ENCODE peak calls at places on chromosomes 7 and 10, in seven cellular contexts. One of them, this sample, is unnamed.

GRCh38 chr7:131424219-131424822 is 96.6 kb downstream of the MKLN1 start:
- DNase-seq in tibial nerve: peak
- DNase-seq in heart right ventricle: no peak
- DNase-seq in BE2C: no peak
- DNase-seq in fibroblast of lung: peak
- DNase-seq in stomach: no peak
- DNase-seq in right lobe of liver: no peak
- DNase-seq in this sample: peak

GRCh38 chr7:55030314-55030713 is 11.5 kb downstream of the EGFR start:
- DNase-seq in tibial nerve: no peak
- DNase-seq in right lobe of liver: no peak
- DNase-seq in fibroblast of lung: peak
- DNase-seq in BE2C: no peak
- DNase-seq in heart right ventricle: no peak
- DNase-seq in stomach: no peak
- DNase-seq in this sample: peak

GRCh38 chr10:92757066-92757716 is 67.4 kb downstream of the HHEX start:
- DNase-seq in right lobe of liver: peak
- DNase-seq in tibial nerve: peak
- DNase-seq in BE2C: peak
- DNase-seq in heart right ventricle: peak
- DNase-seq in fibroblast of lung: peak
- DNase-seq in stomach: peak
- DNase-seq in this sample: peak

GRCh38 chr10:78533776-78534175 is 500.1 kb downstream of the RPS24 start:
- DNase-seq in BE2C: no peak
- DNase-seq in fibroblast of lung: no peak
- DNase-seq in tibial nerve: no peak
- DNase-seq in heart right ventricle: no peak
- DNase-seq in right lobe of liver: no peak
- DNase-seq in stomach: no peak
- DNase-seq in this sample: no peak

GRCh38 chr7:1844336-1844955 is 174.4 kb downstream of the ELFN1 start:
- DNase-seq in fibroblast of lung: no peak
- DNase-seq in heart right ventricle: no peak
- DNase-seq in tibial nerve: no peak
- DNase-seq in BE2C: peak
- DNase-seq in stomach: no peak
- DNase-seq in right lobe of liver: peak
- DNase-seq in this sample: no peak

GRCh38 chr10:7027913-7028808 is 382.7 kb downstream of the SFMBT2 start:
- DNase-seq in right lobe of liver: no peak
- DNase-seq in heart right ventricle: no peak
- DNase-seq in tibial nerve: no peak
- DNase-seq in BE2C: no peak
- DNase-seq in fibroblast of lung: peak
- DNase-seq in stomach: no peak
- DNase-seq in this sample: peak

GRCh38 chr7:134473861-134474291 is 15.0 kb upstream of the AKR1B1 start:
- DNase-seq in right lobe of liver: no peak
- DNase-seq in tibial nerve: no peak
- DNase-seq in heart right ventricle: no peak
- DNase-seq in fibroblast of lung: peak
- DNase-seq in stomach: no peak
- DNase-seq in BE2C: no peak
- DNase-seq in this sample: peak

GRCh38 chr10:55400075-55400474 is 599.0 kb upstream of the PCDH15 start:
- DNase-seq in stomach: no peak
- DNase-seq in heart right ventricle: no peak
- DNase-seq in fibroblast of lung: peak
- DNase-seq in BE2C: no peak
- DNase-seq in tibial nerve: no peak
- DNase-seq in right lobe of liver: no peak
- DNase-seq in this sample: no peak

GRCh38 chr7:49245062-49245461 is 320.7 kb downstream of the CDC14C start:
- DNase-seq in heart right ventricle: no peak
- DNase-seq in fibroblast of lung: no peak
- DNase-seq in right lobe of liver: no peak
- DNase-seq in BE2C: no peak
- DNase-seq in stomach: no peak
- DNase-seq in tibial nerve: no peak
- DNase-seq in this sample: no peak

GRCh38 chr10:45495438-45496152 is 121.6 kb downstream of the ALOX5 start:
- DNase-seq in fibroblast of lung: peak
- DNase-seq in stomach: no peak
- DNase-seq in BE2C: no peak
- DNase-seq in heart right ventricle: no peak
- DNase-seq in tibial nerve: no peak
- DNase-seq in right lobe of liver: no peak
- DNase-seq in this sample: no peak

GRCh38 chr7:44368885-44369284 is 43.5 kb upstream of the CAMK2B start:
- DNase-seq in fibroblast of lung: no peak
- DNase-seq in right lobe of liver: no peak
- DNase-seq in heart right ventricle: no peak
- DNase-seq in BE2C: no peak
- DNase-seq in stomach: no peak
- DNase-seq in tibial nerve: no peak
- DNase-seq in this sample: peak

GRCh38 chr7:128453836-128454804 is 1.6 kb upstream of the HILPDA start:
- DNase-seq in fibroblast of lung: peak
- DNase-seq in tibial nerve: peak
- DNase-seq in stomach: peak
- DNase-seq in BE2C: peak
- DNase-seq in heart right ventricle: peak
- DNase-seq in right lobe of liver: peak
- DNase-seq in this sample: peak

GRCh38 chr10:35552622-35553342 is 52.4 kb upstream of the GJD4 start:
- DNase-seq in fibroblast of lung: no peak
- DNase-seq in heart right ventricle: no peak
- DNase-seq in stomach: no peak
- DNase-seq in tibial nerve: no peak
- DNase-seq in right lobe of liver: no peak
- DNase-seq in BE2C: no peak
- DNase-seq in this sample: no peak

GRCh38 chr10:11192304-11193018 is 174.8 kb downstream of the CELF2 start:
- DNase-seq in fibroblast of lung: no peak
- DNase-seq in BE2C: no peak
- DNase-seq in stomach: no peak
- DNase-seq in heart right ventricle: peak
- DNase-seq in right lobe of liver: no peak
- DNase-seq in tibial nerve: peak
- DNase-seq in this sample: no peak

GRCh38 chr7:27442446-27442845 is 199.8 kb downstream of the EVX1 start:
- DNase-seq in stomach: no peak
- DNase-seq in fibroblast of lung: peak
- DNase-seq in heart right ventricle: no peak
- DNase-seq in BE2C: no peak
- DNase-seq in tibial nerve: no peak
- DNase-seq in right lobe of liver: no peak
- DNase-seq in this sample: peak

GRCh38 chr7:41774966-41775365 is 72.1 kb upstream of the INHBA start:
- DNase-seq in heart right ventricle: no peak
- DNase-seq in BE2C: no peak
- DNase-seq in fibroblast of lung: no peak
- DNase-seq in right lobe of liver: no peak
- DNase-seq in stomach: no peak
- DNase-seq in tibial nerve: no peak
- DNase-seq in this sample: no peak

GRCh38 chr10:88386204-88386877 is 196.8 kb downstream of the RNLS start:
- DNase-seq in tibial nerve: no peak
- DNase-seq in heart right ventricle: no peak
- DNase-seq in fibroblast of lung: peak
- DNase-seq in BE2C: peak
- DNase-seq in stomach: no peak
- DNase-seq in right lobe of liver: no peak
- DNase-seq in this sample: peak

GRCh38 chr7:108452707-108453106 is 3.5 kb downstream of the NRCAM start:
- DNase-seq in heart right ventricle: no peak
- DNase-seq in right lobe of liver: no peak
- DNase-seq in stomach: no peak
- DNase-seq in BE2C: peak
- DNase-seq in tibial nerve: no peak
- DNase-seq in fibroblast of lung: peak
- DNase-seq in this sample: peak

GRCh38 chr10:46273506-46274477 is 13.0 kb upstream of the ANTXRL start:
- DNase-seq in tibial nerve: no peak
- DNase-seq in heart right ventricle: no peak
- DNase-seq in right lobe of liver: no peak
- DNase-seq in fibroblast of lung: no peak
- DNase-seq in stomach: peak
- DNase-seq in BE2C: peak
- DNase-seq in this sample: no peak

GRCh38 chr10:86391236-86391840 is 24.7 kb upstream of the GRID1 start:
- DNase-seq in BE2C: no peak
- DNase-seq in stomach: no peak
- DNase-seq in tibial nerve: no peak
- DNase-seq in right lobe of liver: no peak
- DNase-seq in heart right ventricle: no peak
- DNase-seq in fibroblast of lung: no peak
- DNase-seq in this sample: no peak

GRCh38 chr10:34753014-34753757 is 61.9 kb downstream of the PARD3 start:
- DNase-seq in tibial nerve: no peak
- DNase-seq in stomach: no peak
- DNase-seq in fibroblast of lung: no peak
- DNase-seq in right lobe of liver: no peak
- DNase-seq in heart right ventricle: no peak
- DNase-seq in BE2C: no peak
- DNase-seq in this sample: no peak

GRCh38 chr10:109780997-109781396 is 142.3 kb downstream of the XPNPEP1 start:
- DNase-seq in heart right ventricle: no peak
- DNase-seq in fibroblast of lung: no peak
- DNase-seq in BE2C: no peak
- DNase-seq in right lobe of liver: no peak
- DNase-seq in tibial nerve: no peak
- DNase-seq in stomach: no peak
- DNase-seq in this sample: no peak

GRCh38 chr7:9718071-9718470 is 1255.6 kb upstream of the PHF14 start:
- DNase-seq in fibroblast of lung: no peak
- DNase-seq in right lobe of liver: no peak
- DNase-seq in tibial nerve: no peak
- DNase-seq in BE2C: no peak
- DNase-seq in heart right ventricle: no peak
- DNase-seq in stomach: no peak
- DNase-seq in this sample: no peak

GRCh38 chr10:21579291-21579690 is 45.3 kb downstream of the MLLT10 start:
- DNase-seq in heart right ventricle: no peak
- DNase-seq in tibial nerve: no peak
- DNase-seq in fibroblast of lung: no peak
- DNase-seq in stomach: no peak
- DNase-seq in BE2C: no peak
- DNase-seq in right lobe of liver: no peak
- DNase-seq in this sample: no peak

GRCh38 chr10:119205926-119206602 is 1.3 kb upstream of the GRK5 start:
- DNase-seq in tibial nerve: peak
- DNase-seq in BE2C: peak
- DNase-seq in stomach: peak
- DNase-seq in heart right ventricle: peak
- DNase-seq in right lobe of liver: peak
- DNase-seq in fibroblast of lung: no peak
- DNase-seq in this sample: no peak

GRCh38 chr10:96721207-96721572 is 876 bp upstream of the PIK3AP1 start:
- DNase-seq in fibroblast of lung: no peak
- DNase-seq in right lobe of liver: no peak
- DNase-seq in BE2C: no peak
- DNase-seq in stomach: no peak
- DNase-seq in tibial nerve: no peak
- DNase-seq in heart right ventricle: no peak
- DNase-seq in this sample: no peak

DNA sequence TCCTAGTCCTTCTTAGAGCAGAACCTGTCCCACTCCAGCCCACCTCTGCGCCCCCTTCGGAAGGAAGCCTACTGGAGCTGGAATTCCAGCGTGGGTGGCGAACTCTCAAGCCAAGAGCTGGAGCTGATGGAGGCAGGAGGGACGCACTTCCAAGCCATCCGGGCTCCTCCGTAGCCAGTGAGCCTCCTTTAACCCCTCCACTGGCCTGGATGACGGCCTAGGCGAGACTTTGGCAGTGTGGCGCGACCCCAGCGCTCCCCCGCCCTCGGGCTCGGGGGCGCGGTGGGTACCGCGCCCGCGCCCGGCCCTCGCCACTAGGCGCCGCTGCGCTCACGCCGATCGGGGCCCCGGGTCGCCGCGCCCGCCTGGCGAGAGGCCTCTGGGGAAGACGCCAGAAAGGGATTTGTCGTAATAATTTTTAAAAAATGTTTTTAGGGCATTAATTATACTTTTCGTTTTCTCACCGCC is 5.1 kb upstream of the EMX2 start:
- DNase-seq in right lobe of liver: no peak
- DNase-seq in stomach: no peak
- DNase-seq in heart right ventricle: no peak
- DNase-seq in tibial nerve: no peak
- DNase-seq in BE2C: peak
- DNase-seq in fibroblast of lung: peak
- DNase-seq in this sample: peak
- H3K4me3 ChIP-seq in right lobe of liver: no peak
- H3K4me3 ChIP-seq in stomach: no peak
- H3K4me3 ChIP-seq in heart right ventricle: peak
- H3K4me3 ChIP-seq in tibial nerve: no peak
- H3K4me3 ChIP-seq in BE2C: peak
- H3K4me3 ChIP-seq in fibroblast of lung: no peak
- H3K4me3 ChIP-seq in this sample: no peak

DNA sequence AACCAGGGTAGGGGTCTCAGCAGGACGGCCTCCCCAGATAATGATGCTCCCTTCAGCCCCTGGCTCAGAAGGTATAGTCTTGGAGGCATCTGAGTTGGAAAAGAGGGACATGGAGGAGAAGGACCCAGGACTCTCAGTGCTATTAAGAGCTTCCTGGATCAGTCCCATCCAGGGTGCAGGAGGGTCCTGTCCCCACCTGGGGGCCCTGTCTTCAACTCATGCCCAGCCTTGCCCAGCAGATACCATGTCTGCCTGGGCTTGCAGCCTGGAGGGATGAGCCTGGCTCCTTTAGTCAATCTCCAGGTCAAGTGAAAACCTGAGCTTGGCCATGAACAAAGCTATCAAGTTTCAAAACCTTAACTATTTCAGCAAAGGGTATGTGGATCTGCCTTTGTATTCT is 67.6 kb downstream of the PRTFDC1 start:
- DNase-seq in fibroblast of lung: no peak
- DNase-seq in BE2C: no peak
- DNase-seq in stomach: no peak
- DNase-seq in tibial nerve: no peak
- DNase-seq in right lobe of liver: no peak
- DNase-seq in heart right ventricle: no peak
- DNase-seq in this sample: no peak
- TF ChIP-seq CTCF in fibroblast of lung: no peak
- TF ChIP-seq CTCF in BE2C: peak
- TF ChIP-seq CTCF in stomach: no peak
- TF ChIP-seq CTCF in tibial nerve: no peak
- TF ChIP-seq CTCF in right lobe of liver: no peak
- TF ChIP-seq CTCF in heart right ventricle: no peak
- TF ChIP-seq CTCF in this sample: no peak

GRCh38 chr10:117542706-117543244 is at the start of gene EMX2:
- DNase-seq in tibial nerve: no peak
- DNase-seq in heart right ventricle: no peak
- DNase-seq in BE2C: no peak
- DNase-seq in fibroblast of lung: no peak
- DNase-seq in right lobe of liver: no peak
- DNase-seq in stomach: no peak
- DNase-seq in this sample: no peak
- H3K4me3 ChIP-seq in tibial nerve: peak
- H3K4me3 ChIP-seq in heart right ventricle: peak
- H3K4me3 ChIP-seq in BE2C: peak
- H3K4me3 ChIP-seq in fibroblast of lung: no peak
- H3K4me3 ChIP-seq in right lobe of liver: no peak
- H3K4me3 ChIP-seq in stomach: peak
- H3K4me3 ChIP-seq in this sample: peak

GRCh38 chr7:114422478-114423217 is 8.0 kb downstream of the FOXP2 start:
- DNase-seq in stomach: no peak
- DNase-seq in tibial nerve: no peak
- DNase-seq in fibroblast of lung: peak
- DNase-seq in BE2C: no peak
- DNase-seq in right lobe of liver: no peak
- DNase-seq in heart right ventricle: no peak
- DNase-seq in this sample: no peak
- TF ChIP-seq CTCF in stomach: no peak
- TF ChIP-seq CTCF in tibial nerve: no peak
- TF ChIP-seq CTCF in fibroblast of lung: peak
- TF ChIP-seq CTCF in BE2C: no peak
- TF ChIP-seq CTCF in right lobe of liver: peak
- TF ChIP-seq CTCF in heart right ventricle: no peak
- TF ChIP-seq CTCF in this sample: no peak